ENCODE peak calls at places on chromosomes 5 and 9, in four cellular contexts. One of them, this sample, is unnamed.
A peak's percentile ranks its signal among the peaks of the same experiment; 100 is the strongest.

GRCh38 chr5:81212211-81212687 is 20.9 kb upstream of the CKMT2 start:
- DNase-seq in activated T-helper 9 cell treated with anti-CD3 and anti-CD28 coated beads, Interleukin-2, amount 50 U/mL, for 16 hours: no peak
- DNase-seq in WTC11: no peak
- DNase-seq in activated T-cell treated with anti-CD3 and anti-CD28 coated beads, Interleukin-2, amount 50 U/mL, for 72 hours: peak; percentile 30
- DNase-seq in this sample: no peak

GRCh38 chr9:37944671-37945481 is 40.9 kb upstream of the SLC25A51 start:
- DNase-seq in activated T-cell treated with anti-CD3 and anti-CD28 coated beads, Interleukin-2, amount 50 U/mL, for 72 hours: no peak
- DNase-seq in activated T-helper 9 cell treated with anti-CD3 and anti-CD28 coated beads, Interleukin-2, amount 50 U/mL, for 16 hours: no peak
- DNase-seq in WTC11: peak; percentile 54
- DNase-seq in this sample: peak; percentile 66

GRCh38 chr5:132224721-132225120 is 2.9 kb downstream of the P4HA2 start:
- DNase-seq in WTC11: no peak
- DNase-seq in activated T-cell treated with anti-CD3 and anti-CD28 coated beads, Interleukin-2, amount 50 U/mL, for 72 hours: no peak
- DNase-seq in activated T-helper 9 cell treated with anti-CD3 and anti-CD28 coated beads, Interleukin-2, amount 50 U/mL, for 16 hours: no peak
- DNase-seq in this sample: no peak

GRCh38 chr9:34710023-34710422 is at the start of gene CCL21:
- DNase-seq in WTC11: no peak
- DNase-seq in activated T-helper 9 cell treated with anti-CD3 and anti-CD28 coated beads, Interleukin-2, amount 50 U/mL, for 16 hours: no peak
- DNase-seq in activated T-cell treated with anti-CD3 and anti-CD28 coated beads, Interleukin-2, amount 50 U/mL, for 72 hours: no peak
- DNase-seq in this sample: no peak

GRCh38 chr5:118553662-118554061 is 434.7 kb downstream of the DTWD2 start:
- DNase-seq in activated T-cell treated with anti-CD3 and anti-CD28 coated beads, Interleukin-2, amount 50 U/mL, for 72 hours: no peak
- DNase-seq in WTC11: no peak
- DNase-seq in activated T-helper 9 cell treated with anti-CD3 and anti-CD28 coated beads, Interleukin-2, amount 50 U/mL, for 16 hours: no peak
- DNase-seq in this sample: peak; percentile 2

GRCh38 chr9:93052791-93053540 is 5.5 kb upstream of the SUSD3 start:
- DNase-seq in activated T-helper 9 cell treated with anti-CD3 and anti-CD28 coated beads, Interleukin-2, amount 50 U/mL, for 16 hours: no peak
- DNase-seq in WTC11: peak; percentile 36
- DNase-seq in activated T-cell treated with anti-CD3 and anti-CD28 coated beads, Interleukin-2, amount 50 U/mL, for 72 hours: no peak
- DNase-seq in this sample: no peak

GRCh38 chr9:108099854-108100253 is 610.3 kb upstream of the KLF4 start:
- DNase-seq in activated T-cell treated with anti-CD3 and anti-CD28 coated beads, Interleukin-2, amount 50 U/mL, for 72 hours: no peak
- DNase-seq in activated T-helper 9 cell treated with anti-CD3 and anti-CD28 coated beads, Interleukin-2, amount 50 U/mL, for 16 hours: no peak
- DNase-seq in WTC11: no peak
- DNase-seq in this sample: no peak

GRCh38 chr5:17305964-17306725 is 88.7 kb downstream of the BASP1 start:
- DNase-seq in activated T-cell treated with anti-CD3 and anti-CD28 coated beads, Interleukin-2, amount 50 U/mL, for 72 hours: no peak
- DNase-seq in WTC11: no peak
- DNase-seq in activated T-helper 9 cell treated with anti-CD3 and anti-CD28 coated beads, Interleukin-2, amount 50 U/mL, for 16 hours: no peak
- DNase-seq in this sample: no peak

GRCh38 chr9:130857864-130858730 is 23.0 kb downstream of the ABL1 start:
- DNase-seq in WTC11: no peak
- DNase-seq in activated T-cell treated with anti-CD3 and anti-CD28 coated beads, Interleukin-2, amount 50 U/mL, for 72 hours: no peak
- DNase-seq in activated T-helper 9 cell treated with anti-CD3 and anti-CD28 coated beads, Interleukin-2, amount 50 U/mL, for 16 hours: no peak
- DNase-seq in this sample: no peak

GRCh38 chr5:72596956-72597355 is 89.7 kb upstream of the ZNF366 start:
- DNase-seq in activated T-cell treated with anti-CD3 and anti-CD28 coated beads, Interleukin-2, amount 50 U/mL, for 72 hours: no peak
- DNase-seq in WTC11: no peak
- DNase-seq in activated T-helper 9 cell treated with anti-CD3 and anti-CD28 coated beads, Interleukin-2, amount 50 U/mL, for 16 hours: no peak
- DNase-seq in this sample: no peak

GRCh38 chr9:109600142-109600541 is 102.0 kb upstream of the PTPN3 start:
- DNase-seq in activated T-helper 9 cell treated with anti-CD3 and anti-CD28 coated beads, Interleukin-2, amount 50 U/mL, for 16 hours: no peak
- DNase-seq in activated T-cell treated with anti-CD3 and anti-CD28 coated beads, Interleukin-2, amount 50 U/mL, for 72 hours: no peak
- DNase-seq in WTC11: no peak
- DNase-seq in this sample: no peak